ENCODE peak calls at places on chromosome 16, in five cellular contexts. One of them, this sample, is unnamed.

GRCh38 chr16:66227766-66228530 is 138.5 kb upstream of the CDH5 start:
- DNase-seq in tibial artery: no peak
- DNase-seq in OCI-LY7: no peak
- DNase-seq in GM10248: no peak
- DNase-seq in lower leg skin: no peak
- DNase-seq in this sample: no peak

GRCh38 chr16:56998861-56999260 is 9.5 kb downstream of the NLRC5 start:
- DNase-seq in tibial artery: no peak
- DNase-seq in OCI-LY7: no peak
- DNase-seq in GM10248: no peak
- DNase-seq in lower leg skin: no peak
- DNase-seq in this sample: no peak

GRCh38 chr16:2337431-2338296 is 2.9 kb downstream of the ABCA3 start:
- DNase-seq in tibial artery: no peak
- DNase-seq in OCI-LY7: no peak
- DNase-seq in GM10248: no peak
- DNase-seq in lower leg skin: no peak
- DNase-seq in this sample: no peak

GRCh38 chr16:80988756-80989155 is 17.9 kb downstream of the CMC2 start:
- DNase-seq in tibial artery: no peak
- DNase-seq in OCI-LY7: no peak
- DNase-seq in GM10248: no peak
- DNase-seq in lower leg skin: no peak
- DNase-seq in this sample: no peak

GRCh38 chr16:81821422-81822128 is 42.5 kb downstream of the PLCG2 start:
- DNase-seq in tibial artery: no peak
- DNase-seq in OCI-LY7: peak
- DNase-seq in GM10248: peak
- DNase-seq in lower leg skin: no peak
- DNase-seq in this sample: no peak

GRCh38 chr16:29857133-29857760 is 5.8 kb downstream of the CDIPT start:
- DNase-seq in tibial artery: no peak
- DNase-seq in OCI-LY7: no peak
- DNase-seq in GM10248: no peak
- DNase-seq in lower leg skin: no peak
- DNase-seq in this sample: no peak

GRCh38 chr16:85569615-85570212 is 43.4 kb upstream of the GSE1 start:
- DNase-seq in tibial artery: no peak
- DNase-seq in OCI-LY7: peak
- DNase-seq in GM10248: peak
- DNase-seq in lower leg skin: no peak
- DNase-seq in this sample: peak

GRCh38 chr16:55048745-55049144 is 118.1 kb downstream of the IRX5 start:
- DNase-seq in tibial artery: no peak
- DNase-seq in OCI-LY7: no peak
- DNase-seq in GM10248: no peak
- DNase-seq in lower leg skin: no peak
- DNase-seq in this sample: no peak

GRCh38 chr16:934178-934577 is 36.6 kb downstream of the LMF1 start:
- DNase-seq in tibial artery: no peak
- DNase-seq in OCI-LY7: no peak
- DNase-seq in GM10248: no peak
- DNase-seq in lower leg skin: no peak
- DNase-seq in this sample: no peak

DNA sequence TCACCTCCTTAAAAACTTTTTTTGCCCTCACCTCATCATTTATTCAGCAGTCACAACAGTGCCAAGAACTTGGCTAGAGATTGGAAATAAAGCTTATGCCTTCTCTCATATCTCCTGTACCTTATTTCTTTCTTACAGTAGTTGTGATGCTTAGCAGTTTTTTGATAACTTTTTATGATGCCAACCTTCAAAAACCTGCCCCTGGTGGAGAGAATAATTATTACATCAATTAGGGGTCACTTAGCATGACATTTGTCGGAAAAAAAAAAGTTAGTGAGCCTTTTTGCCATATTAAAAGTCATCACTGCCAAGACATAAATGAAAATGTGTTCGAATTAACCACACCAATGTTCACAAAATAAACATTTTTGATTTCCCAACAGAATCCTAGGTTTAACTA is 296.6 kb downstream of the WWOX start:
- DNase-seq in tibial artery: no peak
- DNase-seq in OCI-LY7: peak
- DNase-seq in GM10248: no peak
- DNase-seq in lower leg skin: no peak
- DNase-seq in this sample: no peak
- TF ChIP-seq CTCF in tibial artery: no peak
- TF ChIP-seq CTCF in OCI-LY7: peak
- TF ChIP-seq CTCF in GM10248: no peak
- TF ChIP-seq CTCF in lower leg skin: no peak
- TF ChIP-seq CTCF in this sample: peak

GRCh38 chr16:67305216-67306071 is 21.1 kb downstream of the KCTD19 start:
- DNase-seq in tibial artery: no peak
- DNase-seq in OCI-LY7: no peak
- DNase-seq in GM10248: no peak
- DNase-seq in lower leg skin: no peak
- DNase-seq in this sample: no peak
- TF ChIP-seq CTCF in tibial artery: no peak
- TF ChIP-seq CTCF in OCI-LY7: peak
- TF ChIP-seq CTCF in GM10248: no peak
- TF ChIP-seq CTCF in lower leg skin: no peak
- TF ChIP-seq CTCF in this sample: no peak

GRCh38 chr16:25796239-25796638 is 104.5 kb downstream of the HS3ST4 start:
- DNase-seq in tibial artery: no peak
- DNase-seq in OCI-LY7: no peak
- DNase-seq in GM10248: no peak
- DNase-seq in lower leg skin: no peak
- DNase-seq in this sample: no peak

GRCh38 chr16:25798065-25798464 is 106.3 kb downstream of the HS3ST4 start:
- DNase-seq in tibial artery: no peak
- DNase-seq in OCI-LY7: no peak
- DNase-seq in GM10248: no peak
- DNase-seq in lower leg skin: no peak
- DNase-seq in this sample: no peak

DNA sequence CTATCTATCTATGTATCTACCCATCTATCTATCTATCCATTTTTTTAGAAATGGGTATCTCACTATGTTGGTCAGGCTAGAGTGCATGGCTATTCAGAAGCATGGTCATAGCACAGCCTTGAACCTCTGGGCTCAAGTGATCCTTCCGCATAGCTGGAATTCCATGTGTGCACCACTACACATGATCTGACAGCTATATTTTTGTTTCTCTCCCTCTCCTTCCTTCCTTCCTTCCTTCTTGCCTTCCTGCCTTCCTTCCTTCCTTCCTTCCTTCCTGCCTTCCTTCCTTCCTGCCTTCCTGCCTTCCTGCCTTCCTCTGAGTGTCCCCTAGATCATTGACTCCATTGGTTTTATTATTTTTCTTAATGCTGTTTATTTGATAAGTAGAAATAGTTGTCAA is 108.1 kb downstream of the HS3ST4 start:
- DNase-seq in tibial artery: no peak
- DNase-seq in OCI-LY7: no peak
- DNase-seq in GM10248: no peak
- DNase-seq in lower leg skin: no peak
- DNase-seq in this sample: no peak
- TF ChIP-seq CTCF in tibial artery: no peak
- TF ChIP-seq CTCF in OCI-LY7: no peak
- TF ChIP-seq CTCF in GM10248: no peak
- TF ChIP-seq CTCF in lower leg skin: no peak
- TF ChIP-seq CTCF in this sample: no peak

DNA sequence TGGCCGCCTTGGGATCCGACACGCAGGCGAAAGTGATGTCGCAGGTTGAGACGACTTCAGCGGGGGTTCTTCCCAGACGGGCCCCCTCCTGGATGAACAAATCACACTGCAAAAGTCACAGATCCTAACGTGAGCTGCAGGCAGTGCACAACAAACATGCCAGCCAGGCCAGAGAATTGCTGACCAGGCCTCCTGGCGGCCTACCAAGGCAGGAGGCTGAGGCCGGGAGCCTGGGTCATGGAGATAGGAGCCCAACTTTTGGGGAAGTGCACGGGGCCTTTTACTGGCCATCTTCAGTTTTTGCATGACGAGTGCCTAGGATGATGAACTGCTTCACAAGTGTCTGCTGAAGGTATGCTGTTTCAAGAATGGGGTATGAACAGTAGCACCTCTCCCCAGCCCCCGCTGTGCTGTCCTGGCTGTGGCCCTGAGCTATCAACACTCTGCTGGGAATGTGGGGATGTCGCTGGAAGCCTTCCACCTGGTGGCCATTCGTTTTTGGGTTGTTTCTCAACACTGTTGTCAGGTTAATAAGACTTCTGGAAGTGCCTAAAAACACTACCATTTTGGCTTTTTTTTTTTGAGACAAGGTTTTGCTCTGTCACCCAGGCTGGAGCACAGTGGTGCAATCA is 12.2 kb upstream of the ROGDI start:
- DNase-seq in tibial artery: no peak
- DNase-seq in OCI-LY7: no peak
- DNase-seq in GM10248: no peak
- DNase-seq in lower leg skin: no peak
- DNase-seq in this sample: no peak
- TF ChIP-seq CTCF in tibial artery: no peak
- TF ChIP-seq CTCF in OCI-LY7: no peak
- TF ChIP-seq CTCF in GM10248: no peak
- TF ChIP-seq CTCF in lower leg skin: no peak
- TF ChIP-seq CTCF in this sample: no peak

GRCh38 chr16:19116711-19117449 is 3.1 kb downstream of the ITPRIPL2 start:
- DNase-seq in tibial artery: no peak
- DNase-seq in OCI-LY7: peak
- DNase-seq in GM10248: no peak
- DNase-seq in lower leg skin: no peak
- DNase-seq in this sample: no peak

GRCh38 chr16:19110537-19111391 is 3.0 kb upstream of the ITPRIPL2 start:
- DNase-seq in tibial artery: no peak
- DNase-seq in OCI-LY7: no peak
- DNase-seq in GM10248: no peak
- DNase-seq in lower leg skin: no peak
- DNase-seq in this sample: no peak

GRCh38 chr16:19113577-19114358 is at the start of gene ITPRIPL2:
- DNase-seq in tibial artery: peak
- DNase-seq in OCI-LY7: no peak
- DNase-seq in GM10248: peak
- DNase-seq in lower leg skin: peak
- DNase-seq in this sample: no peak

GRCh38 chr16:19115148-19116021 is 1.6 kb downstream of the ITPRIPL2 start:
- DNase-seq in tibial artery: no peak
- DNase-seq in OCI-LY7: no peak
- DNase-seq in GM10248: no peak
- DNase-seq in lower leg skin: no peak
- DNase-seq in this sample: no peak

DNA sequence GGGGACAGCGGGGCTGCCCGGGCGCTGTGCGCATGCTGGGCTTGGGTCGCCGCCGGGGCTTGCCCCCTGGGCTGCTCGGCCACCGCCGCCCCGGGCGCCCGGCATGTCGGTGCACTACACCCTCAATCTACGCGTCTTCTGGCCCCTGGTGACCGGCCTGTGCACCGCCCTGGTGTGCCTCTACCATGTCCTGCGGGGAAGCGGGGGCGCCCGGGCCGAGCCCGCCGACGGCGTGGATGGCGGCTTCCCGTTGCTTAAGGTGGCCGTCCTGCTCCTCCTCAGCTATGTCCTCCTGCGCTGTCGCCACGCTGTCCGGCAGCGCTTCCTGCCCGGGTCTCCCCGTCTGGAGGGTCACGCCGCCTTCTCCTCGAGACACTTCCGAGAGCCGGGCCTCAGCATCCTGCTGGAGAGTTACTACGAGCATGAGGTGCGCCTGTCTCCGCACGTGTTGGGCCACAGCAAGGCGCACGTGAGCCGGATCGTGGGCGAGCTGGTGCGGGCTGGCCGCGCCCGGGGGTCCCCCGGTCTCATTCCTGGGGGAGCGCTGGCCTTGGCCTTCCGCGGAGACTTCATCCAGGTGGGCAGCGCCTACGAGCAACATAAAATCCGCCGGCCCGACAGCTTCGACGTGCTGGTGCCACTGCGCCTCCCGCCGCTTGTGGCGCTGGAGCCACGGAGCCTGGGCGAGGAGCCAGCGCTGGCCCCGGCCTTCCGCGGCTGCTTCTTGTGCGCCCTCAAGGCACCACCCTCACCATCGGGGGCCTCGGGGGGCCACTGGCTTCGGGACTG is 789 bp downstream of the ITPRIPL2 start:
- DNase-seq in tibial artery: peak
- DNase-seq in OCI-LY7: no peak
- DNase-seq in GM10248: peak
- DNase-seq in lower leg skin: peak
- DNase-seq in this sample: no peak
- TF ChIP-seq CTCF in tibial artery: peak
- TF ChIP-seq CTCF in OCI-LY7: no peak
- TF ChIP-seq CTCF in GM10248: no peak
- TF ChIP-seq CTCF in lower leg skin: no peak
- TF ChIP-seq CTCF in this sample: no peak

GRCh38 chr16:51524555-51525373 is 373.7 kb upstream of the SALL1 start:
- DNase-seq in tibial artery: no peak
- DNase-seq in OCI-LY7: no peak
- DNase-seq in GM10248: no peak
- DNase-seq in lower leg skin: no peak
- DNase-seq in this sample: no peak
- TF ChIP-seq CTCF in tibial artery: no peak
- TF ChIP-seq CTCF in OCI-LY7: no peak
- TF ChIP-seq CTCF in GM10248: no peak
- TF ChIP-seq CTCF in lower leg skin: no peak
- TF ChIP-seq CTCF in this sample: no peak

GRCh38 chr16:15888072-15888976 is at the start of gene CEP20:
- DNase-seq in tibial artery: peak
- DNase-seq in OCI-LY7: peak
- DNase-seq in GM10248: peak
- DNase-seq in lower leg skin: peak
- DNase-seq in this sample: peak
- TF ChIP-seq CTCF in tibial artery: peak
- TF ChIP-seq CTCF in OCI-LY7: no peak
- TF ChIP-seq CTCF in GM10248: no peak
- TF ChIP-seq CTCF in lower leg skin: no peak
- TF ChIP-seq CTCF in this sample: no peak